ENCODE peak calls at places on chromosomes 6 and 20, in six cellular contexts. N, L, C, E, X and F are unnamed samples.

GRCh38 chr20:63036266-63036665 is 29.5 kb upstream of the BHLHE23 start:
- DNase-seq in N (peak; percentile 22), L (peak; percentile 51), C (no peak), E (no peak), X (no peak), F (peak; percentile 58)

GRCh38 chr6:83185096-83185495 is 8.0 kb downstream of the PGM3 start:
- DNase-seq in N (no peak), L (no peak), C (no peak), E (no peak), X (no peak), F (no peak)

GRCh38 chr6:53703047-53703446 is 37.5 kb upstream of the KLHL31 start:
- DNase-seq in N (no peak), L (no peak), C (no peak), E (no peak), X (no peak), F (no peak)

GRCh38 chr20:11686900-11687543 is 230.7 kb upstream of the BTBD3 start:
- DNase-seq in N (peak; percentile 35), L (peak; percentile 66), C (no peak), E (no peak), X (no peak), F (peak; percentile 67)

GRCh38 chr6:125792680-125793079 is 1.9 kb downstream of the NCOA7 start:
- DNase-seq in N (no peak), L (no peak), C (no peak), E (no peak), X (no peak), F (no peak)

GRCh38 chr20:48791666-48792071 is 36.1 kb downstream of the PREX1 start:
- DNase-seq in N (no peak), L (no peak), C (no peak), E (no peak), X (no peak), F (no peak)

GRCh38 chr20:63309261-63310071 is 16.5 kb downstream of the COL20A1 start:
- DNase-seq in N (peak; percentile 75), L (peak; percentile 83), C (peak; percentile 64), E (peak; percentile 41), X (no peak), F (peak; percentile 76)

GRCh38 chr20:38863024-38863851 is 57.7 kb downstream of the PPP1R16B start:
- DNase-seq in N (no peak), L (no peak), C (peak; percentile 48), E (no peak), X (peak; percentile 75), F (no peak)

GRCh38 chr6:89371849-89372505 is 19.5 kb upstream of the UBE2J1 start:
- DNase-seq in N (peak; percentile 90), L (peak; percentile 92), C (peak; percentile 76), E (peak; percentile 47), X (no peak), F (peak; percentile 89)

GRCh38 chr20:59783020-59784010 is 150.1 kb downstream of the SYCP2 start:
- DNase-seq in N (peak; percentile 87), L (peak; percentile 89), C (peak; percentile 67), E (peak; percentile 55), X (no peak), F (peak; percentile 89)

GRCh38 chr6:127956260-127956888 is 55.5 kb upstream of the THEMIS start:
- DNase-seq in N (no peak), L (no peak), C (no peak), E (no peak), X (no peak), F (peak; percentile 70)
- TF ChIP-seq CREB1 in N (no peak), L (no peak), C (no peak), E (no peak), X (no peak), F (no peak)

DNA sequence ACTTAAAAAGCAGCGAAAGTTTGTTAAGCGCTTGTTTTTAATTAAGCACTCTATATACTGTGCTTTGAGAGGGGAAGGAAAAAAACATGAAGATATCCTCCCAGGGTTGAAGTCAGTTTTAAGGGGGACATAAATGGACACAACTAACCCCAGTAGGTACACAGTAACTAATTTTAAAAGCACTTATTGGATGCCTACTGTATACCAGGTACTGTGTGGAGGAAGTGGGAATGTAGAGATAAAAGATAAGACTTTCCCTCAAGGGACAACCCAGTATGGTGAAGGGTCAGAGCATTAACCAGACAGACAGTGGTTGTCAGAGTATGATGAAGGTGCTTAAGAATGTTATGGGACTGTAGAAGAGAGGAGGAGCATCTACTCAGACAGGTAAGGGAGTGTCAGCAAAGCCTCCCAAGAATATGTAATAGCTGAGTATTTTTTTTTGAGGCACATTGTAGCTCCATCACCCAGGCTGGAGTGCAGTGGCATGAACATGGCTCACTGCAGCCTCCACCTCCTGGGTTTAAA is 900 bp downstream of the ABCF1 start:
- DNase-seq in N (no peak), L (no peak), C (no peak), E (no peak), X (no peak), F (no peak)
- TF ChIP-seq CREB1 in N (no peak), L (no peak), C (no peak), E (no peak), X (no peak), F (no peak)

GRCh38 chr6:106608080-106608668 is 21.1 kb downstream of the RTN4IP1 start:
- DNase-seq in N (no peak), L (no peak), C (peak; percentile 55), E (peak; percentile 79), X (peak; percentile 40), F (peak; percentile 89)

GRCh38 chr6:106612956-106613516 is 16.3 kb downstream of the RTN4IP1 start:
- DNase-seq in N (no peak), L (no peak), C (no peak), E (no peak), X (no peak), F (no peak)

GRCh38 chr6:106613590-106613989 is 15.7 kb downstream of the RTN4IP1 start:
- DNase-seq in N (no peak), L (no peak), C (no peak), E (no peak), X (no peak), F (peak; percentile 66)

GRCh38 chr6:106611030-106611429 is 18.3 kb downstream of the RTN4IP1 start:
- DNase-seq in N (no peak), L (no peak), C (no peak), E (no peak), X (no peak), F (no peak)

DNA sequence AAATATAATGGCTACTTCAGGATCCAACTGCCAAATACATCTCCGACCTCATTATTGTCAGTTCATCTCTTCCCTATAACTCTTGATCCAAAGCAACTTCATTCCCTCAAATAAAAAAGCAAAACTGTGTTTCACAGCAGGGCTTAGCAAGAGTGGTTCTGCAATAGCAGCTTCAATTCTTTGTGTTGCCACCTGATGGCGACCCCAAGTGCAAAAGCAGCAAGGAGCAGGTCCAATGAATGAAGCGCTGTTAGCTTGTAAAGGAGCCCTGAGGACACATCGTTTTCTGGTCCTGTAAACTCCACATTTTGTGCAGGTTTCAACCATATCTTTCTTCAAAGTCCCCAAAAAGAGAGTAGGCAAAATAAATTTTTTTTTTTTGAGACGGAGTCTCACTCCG is 19.6 kb downstream of the RTN4IP1 start:
- DNase-seq in N (peak; percentile 45), L (no peak), C (no peak), E (peak; percentile 52), X (no peak), F (peak; percentile 67)
- TF ChIP-seq CREB1 in N (no peak), L (no peak), C (no peak), E (no peak), X (no peak), F (no peak)

DNA sequence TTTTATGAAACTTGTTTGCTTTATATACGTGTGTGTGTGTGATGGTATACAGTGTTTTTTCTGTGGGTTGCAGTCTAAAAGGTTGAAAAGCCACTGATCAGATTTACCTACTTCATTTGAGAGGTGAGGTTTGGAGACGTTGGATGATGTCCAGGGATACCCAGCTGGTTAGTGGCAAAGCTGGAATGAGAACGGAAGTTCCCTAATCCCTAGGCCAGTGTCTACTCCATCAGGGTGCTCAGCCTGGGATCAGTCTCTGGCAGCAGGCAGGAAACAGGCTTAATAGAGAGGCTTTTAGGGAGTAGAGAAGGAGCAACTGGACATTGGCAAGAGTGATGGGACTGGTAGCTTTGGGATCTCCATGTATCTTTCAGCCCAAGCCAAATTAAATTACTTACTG is 80.7 kb downstream of the C6orf52 start:
- DNase-seq in N (no peak), L (no peak), C (no peak), E (no peak), X (no peak), F (no peak)
- TF ChIP-seq CREB1 in N (no peak), L (no peak), C (no peak), E (no peak), X (no peak), F (no peak)

GRCh38 chr6:31568537-31568961 is 3.5 kb upstream of the LTA start:
- DNase-seq in N (no peak), L (no peak), C (no peak), E (no peak), X (peak; percentile 94), F (no peak)

GRCh38 chr6:31573239-31574105 is 1.4 kb downstream of the LTA start:
- DNase-seq in N (no peak), L (no peak), C (no peak), E (no peak), X (no peak), F (no peak)

GRCh38 chr6:31572041-31572911 is at the start of gene LTA:
- DNase-seq in N (no peak), L (no peak), C (no peak), E (no peak), X (no peak), F (no peak)

GRCh38 chr6:31569861-31570536 is 2.1 kb upstream of the LTA start:
- DNase-seq in N (no peak), L (no peak), C (no peak), E (no peak), X (no peak), F (no peak)

DNA sequence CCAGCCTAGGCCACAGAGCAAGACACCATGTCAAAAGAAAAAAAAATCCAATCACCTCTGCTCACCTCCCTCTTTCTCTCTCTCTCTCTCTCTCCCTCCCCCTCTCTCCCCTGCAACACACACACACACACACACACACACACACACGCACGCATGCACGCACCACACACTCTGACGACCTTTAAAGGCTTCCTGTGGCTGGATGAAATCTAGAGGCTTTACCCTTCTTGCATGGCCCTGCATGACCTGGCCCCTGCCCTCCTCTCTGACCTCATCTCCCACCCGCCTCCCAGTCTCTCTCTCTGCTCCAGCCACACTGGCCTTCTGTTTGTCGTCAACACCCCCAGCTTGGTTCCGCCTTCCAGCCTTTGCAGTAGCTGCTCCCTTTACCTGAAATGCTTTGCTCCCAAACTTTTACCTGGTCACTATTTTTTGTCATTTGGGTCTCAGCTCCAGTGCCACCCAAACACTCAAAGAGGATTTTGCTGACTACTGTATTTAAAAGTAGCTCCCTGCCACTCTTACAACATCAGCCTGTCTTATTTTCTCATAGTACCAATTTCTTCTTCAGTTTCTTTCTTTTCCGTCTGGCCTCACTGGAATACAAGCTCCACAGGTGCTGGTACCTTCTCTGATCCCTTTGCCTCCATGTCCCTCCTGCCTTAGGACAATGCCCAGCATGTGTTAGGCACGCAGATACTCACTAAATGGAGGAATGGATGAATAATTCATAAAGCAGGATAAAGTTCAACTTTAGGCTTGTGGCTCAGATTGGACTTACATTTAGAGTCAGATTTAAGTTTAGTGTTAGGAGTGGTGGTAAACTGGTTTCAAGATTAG is 4.3 kb upstream of the LTA start:
- DNase-seq in N (no peak), L (no peak), C (no peak), E (no peak), X (no peak), F (no peak)
- TF ChIP-seq CREB1 in N (no peak), L (no peak), C (no peak), E (no peak), X (no peak), F (no peak)